ENCODE peak calls at places on chromosomes 5 and 9, in seven cellular contexts. I is activated effector memory CD4-positive, alpha-beta T cell treated with anti-CD3 and anti-CD28 coated beads, Interleukin-2, amount 50 U/mL, for 16 hours; O is RPMI7951; E is NCI-H345; W is astrocyte; S is stimulated activated CD8-positive, alpha-beta memory T cell treated with anti-CD3 and anti-CD28 coated beads, Interleukin-15, amount 100 ng/mL, for 4 hours; Y is SHP77. X is an unnamed sample.

GRCh38 chr5:10354048-10354872 is 765 bp downstream of the MARCHF6 start:
- DNase-seq in Y (peak; percentile 49), O (peak; percentile 41), E (peak; percentile 47), S (peak; percentile 15), I (peak; percentile 83), W (peak; percentile 45), X (peak; percentile 50)

GRCh38 chr5:91114658-91115057 is 268.5 kb downstream of the ARRDC3 start:
- DNase-seq in W (no peak), O (no peak), S (no peak), E (no peak), I (no peak), Y (no peak), X (no peak)

GRCh38 chr9:136568288-136569081 is 22.6 kb upstream of the NOTCH1 start:
- DNase-seq in O (no peak), E (no peak), W (no peak), Y (no peak), I (no peak), S (no peak), X (no peak)

GRCh38 chr9:112764344-112764743 is 13.8 kb downstream of the SNX30 start:
- DNase-seq in W (peak; percentile 85), E (no peak), I (peak; percentile 42), Y (no peak), O (no peak), S (no peak), X (no peak)

GRCh38 chr5:1666812-1667588 is 132.6 kb downstream of the MRPL36 start:
- DNase-seq in O (no peak), S (no peak), Y (no peak), W (no peak), E (peak; percentile 68), I (peak; percentile 75), X (peak; percentile 71)

GRCh38 chr9:109418827-109419226 is 79.3 kb downstream of the PTPN3 start:
- DNase-seq in W (peak; percentile 29), E (no peak), Y (no peak), O (no peak), S (no peak), I (no peak), X (no peak)

GRCh38 chr9:83596899-83597504 is 25.9 kb upstream of the IDNK start:
- DNase-seq in E (peak; percentile 26), Y (no peak), W (no peak), I (peak; percentile 70), O (no peak), S (no peak), X (peak; percentile 48)

GRCh38 chr5:78626009-78626571 is 22.5 kb downstream of the LHFPL2 start:
- DNase-seq in O (peak; percentile 49), S (no peak), I (no peak), E (no peak), W (peak; percentile 57), Y (no peak), X (no peak)

GRCh38 chr5:34564706-34565235 is 91.4 kb upstream of the RAI14 start:
- DNase-seq in O (peak; percentile 14), E (no peak), Y (no peak), W (peak; percentile 68), I (no peak), S (no peak), X (no peak)

GRCh38 chr9:105295986-105296385 is 51.5 kb downstream of the SLC44A1 start:
- DNase-seq in Y (no peak), E (no peak), O (no peak), S (no peak), I (no peak), W (no peak), X (no peak)

GRCh38 chr5:180601591-180602480 is 10.5 kb upstream of the SCGB3A1 start:
- DNase-seq in E (no peak), O (no peak), Y (no peak), W (no peak), S (no peak), I (peak; percentile 50), X (no peak)

GRCh38 chr5:27578280-27578679 is 539.9 kb upstream of the CDH9 start:
- DNase-seq in I (no peak), S (no peak), E (no peak), W (no peak), O (no peak), Y (no peak), X (no peak)

GRCh38 chr9:136996361-136997281 is at the start of gene CLIC3:
- DNase-seq in E (peak; percentile 28), I (peak; percentile 78), O (peak; percentile 15), Y (no peak), W (no peak), S (peak; percentile 36), X (peak; percentile 71)

GRCh38 chr5:36874465-36874864 is 2.1 kb upstream of the NIPBL start:
- DNase-seq in S (no peak), W (no peak), I (no peak), E (peak; percentile 17), Y (no peak), O (no peak), X (no peak)

GRCh38 chr5:67010684-67011409 is 185.8 kb downstream of the CD180 start:
- DNase-seq in I (no peak), E (peak; percentile 8), S (no peak), W (peak; percentile 96), Y (no peak), O (peak; percentile 84), X (no peak)

GRCh38 chr9:94164756-94165549 is 80.7 kb downstream of the PTPDC1 start:
- DNase-seq in W (no peak), O (no peak), E (no peak), I (no peak), S (no peak), Y (no peak), X (no peak)

GRCh38 chr5:73179730-73180129 is 6.7 kb downstream of the TMEM174 start:
- DNase-seq in I (no peak), Y (no peak), W (no peak), O (no peak), S (no peak), E (peak; percentile 47), X (no peak)

GRCh38 chr5:60668715-60669304 is 31.2 kb downstream of the DEPDC1B start:
- DNase-seq in I (no peak), O (peak; percentile 26), Y (peak; percentile 8), E (peak; percentile 26), W (peak; percentile 12), S (no peak), X (peak; percentile 61)

GRCh38 chr9:84310903-84311302 is 29.7 kb downstream of the SLC28A3 start:
- DNase-seq in E (no peak), Y (no peak), W (no peak), O (no peak), S (no peak), I (no peak), X (no peak)

GRCh38 chr5:38329132-38329715 is 70.9 kb downstream of the EGFLAM start:
- DNase-seq in S (no peak), Y (no peak), W (peak; percentile 8), O (peak; percentile 71), I (no peak), E (no peak), X (no peak)

GRCh38 chr9:105278751-105279150 is 34.3 kb downstream of the SLC44A1 start:
- DNase-seq in E (no peak), I (no peak), S (no peak), Y (no peak), W (no peak), O (no peak), X (no peak)

GRCh38 chr5:81397169-81397568 is 3.2 kb upstream of the ACOT12 start:
- DNase-seq in E (no peak), S (no peak), I (no peak), Y (no peak), W (peak; percentile 24), O (peak; percentile 39), X (no peak)

GRCh38 chr9:107559499-107560086 is 70.0 kb upstream of the KLF4 start:
- DNase-seq in I (no peak), W (no peak), Y (no peak), O (no peak), S (no peak), E (no peak), X (no peak)

GRCh38 chr9:6827370-6827949 is 69.7 kb downstream of the KDM4C start:
- DNase-seq in I (no peak), O (peak; percentile 31), Y (peak; percentile 17), E (peak; percentile 54), W (peak; percentile 15), S (no peak), X (peak; percentile 37)

GRCh38 chr9:2991292-2991691 is 147.4 kb upstream of the PUM3 start:
- DNase-seq in S (no peak), W (no peak), E (no peak), Y (no peak), O (no peak), I (no peak), X (no peak)

GRCh38 chr9:100700689-100701318 is 122.9 kb downstream of the CAVIN4 start:
- DNase-seq in Y (peak; percentile 38), O (peak; percentile 13), E (peak; percentile 37), W (no peak), I (no peak), S (no peak), X (peak; percentile 19)

X was measured in RPMI8226.